ENCODE peak calls at places on chromosomes 12 and 14, in six cellular contexts. Y is IMR-90, P is H9, N is mesenchymal stem cell, B is trophoblast cell, G is H1. T is an unnamed sample.

GRCh38 chr12:77751939-77752338 is 78.8 kb upstream of the NAV3 start:
- DNase-seq in Y (no peak), P (no peak), N (peak), B (no peak), G (no peak), T (no peak)

GRCh38 chr12:50053583-50053982 is 3.8 kb upstream of the ASIC1 start:
- DNase-seq in B (no peak), G (no peak), N (no peak), Y (no peak), P (no peak), T (no peak)

GRCh38 chr14:35818346-35819115 is 7.6 kb upstream of the BRMS1L start:
- DNase-seq in N (peak), P (no peak), B (peak), Y (peak), G (no peak), T (no peak)

GRCh38 chr12:58465418-58465817 is 454.9 kb downstream of the LRIG3 start:
- DNase-seq in B (no peak), N (no peak), Y (peak), G (no peak), P (no peak), T (no peak)

GRCh38 chr12:111636209-111636928 is 37.3 kb upstream of the ATXN2 start:
- DNase-seq in G (peak), Y (peak), N (no peak), P (peak), B (no peak), T (peak)

GRCh38 chr14:20489093-20489994 is 16.0 kb upstream of the RNASE10 start:
- DNase-seq in N (no peak), G (no peak), Y (peak), B (peak), P (no peak), T (no peak)

GRCh38 chr14:89476515-89476914 is 59.5 kb upstream of the FOXN3 start:
- DNase-seq in Y (no peak), B (no peak), G (no peak), N (no peak), P (no peak), T (no peak)

GRCh38 chr14:34527591-34527990 is 11.9 kb downstream of the EAPP start:
- DNase-seq in G (no peak), N (no peak), P (no peak), B (no peak), Y (no peak), T (no peak)

GRCh38 chr12:112112423-112113132 is 4.0 kb upstream of the NAA25 start:
- DNase-seq in B (no peak), Y (no peak), G (no peak), N (no peak), P (peak), T (no peak)

GRCh38 chr14:53391631-53392030 is 238.5 kb upstream of the DDHD1 start:
- DNase-seq in N (peak), Y (peak), P (no peak), G (no peak), B (no peak), T (no peak)

GRCh38 chr12:6955462-6956331 is 4.5 kb downstream of the PTPN6 start:
- DNase-seq in N (no peak), G (no peak), B (no peak), P (no peak), Y (no peak), T (no peak)

GRCh38 chr14:102778616-102779351 is 1.5 kb downstream of the TRAF3 start:
- DNase-seq in B (peak), N (peak), Y (peak), P (no peak), G (no peak), T (no peak)

GRCh38 chr14:52926994-52927393 is 23.9 kb downstream of the FERMT2 start:
- DNase-seq in Y (peak), P (no peak), G (no peak), N (peak), B (no peak), T (no peak)

GRCh38 chr14:90883782-90884181 is 67.6 kb upstream of the TTC7B start:
- DNase-seq in G (no peak), N (peak), P (no peak), Y (peak), B (no peak), T (no peak)

GRCh38 chr14:61588419-61588901 is 106.9 kb upstream of the HIF1A start:
- DNase-seq in P (no peak), N (peak), B (no peak), G (no peak), Y (peak), T (no peak)

GRCh38 chr12:109467978-109468676 is 9.0 kb downstream of the KCTD10 start:
- DNase-seq in N (no peak), B (no peak), G (no peak), Y (no peak), P (no peak), T (no peak)

GRCh38 chr12:109466821-109467220 is 10.3 kb downstream of the KCTD10 start:
- DNase-seq in N (no peak), G (no peak), Y (no peak), B (no peak), P (no peak), T (no peak)

GRCh38 chr12:109464642-109465351 is 12.3 kb downstream of the KCTD10 start:
- DNase-seq in P (no peak), G (no peak), N (no peak), B (no peak), Y (no peak), T (no peak)

GRCh38 chr12:109463776-109464175 is 13.3 kb downstream of the KCTD10 start:
- DNase-seq in N (no peak), P (no peak), G (no peak), B (no peak), Y (no peak), T (no peak)

DNA sequence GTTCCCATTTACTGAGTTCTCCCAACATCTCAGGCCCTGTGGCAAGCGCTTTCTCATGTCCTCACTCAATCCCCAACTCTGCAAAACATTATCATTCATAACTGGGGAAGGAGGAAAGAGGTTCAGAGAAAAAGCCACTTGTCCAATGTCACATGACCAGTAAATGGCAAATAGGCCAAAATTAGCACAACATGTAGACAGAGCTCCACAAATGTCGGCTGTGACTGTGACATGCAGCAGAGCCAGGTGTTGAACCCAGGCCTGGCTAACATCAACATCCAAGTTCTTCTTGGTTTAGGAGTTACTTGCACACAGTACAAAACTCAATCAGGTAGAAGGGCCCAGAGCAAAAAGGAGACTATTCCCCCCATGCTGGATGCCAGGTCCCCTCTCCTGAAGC is 10.8 kb downstream of the KCTD10 start:
- DNase-seq in B (no peak), P (no peak), Y (no peak), N (no peak), G (no peak), T (no peak)
- H3K14ac ChIP-seq in B (no peak), P (no peak), Y (no peak), N (no peak), G (no peak), T (no peak)

DNA sequence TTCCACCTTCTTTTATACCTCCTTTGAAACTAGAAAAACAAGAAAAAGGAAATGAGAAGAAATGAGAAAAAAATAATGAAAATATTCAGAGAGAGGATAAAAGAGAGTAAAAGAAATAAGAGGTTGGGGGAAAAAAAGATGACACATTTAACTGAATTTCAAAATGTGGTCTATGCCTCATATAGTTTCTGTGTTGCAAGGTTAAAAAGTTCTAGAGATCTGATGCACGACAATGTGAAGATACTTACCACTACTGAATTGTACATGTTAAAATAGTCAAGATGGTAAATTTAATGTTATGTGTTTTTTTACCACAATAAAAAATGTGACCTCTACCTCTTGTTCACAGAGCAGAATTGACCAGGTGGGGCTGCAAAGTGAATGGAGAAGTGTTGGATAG is 314.8 kb upstream of the OR4E1 start:
- DNase-seq in N (no peak), G (no peak), P (no peak), B (no peak), Y (no peak), T (no peak)
- H3K14ac ChIP-seq in N (no peak), G (no peak), P (no peak), B (no peak), Y (no peak), T (no peak)

GRCh38 chr12:40580346-40580745 is 111.9 kb upstream of the CNTN1 start:
- DNase-seq in Y (no peak), P (no peak), N (no peak), G (no peak), B (no peak), T (no peak)
- H3K14ac ChIP-seq in Y (no peak), P (no peak), N (no peak), G (no peak), B (no peak), T (no peak)

DNA sequence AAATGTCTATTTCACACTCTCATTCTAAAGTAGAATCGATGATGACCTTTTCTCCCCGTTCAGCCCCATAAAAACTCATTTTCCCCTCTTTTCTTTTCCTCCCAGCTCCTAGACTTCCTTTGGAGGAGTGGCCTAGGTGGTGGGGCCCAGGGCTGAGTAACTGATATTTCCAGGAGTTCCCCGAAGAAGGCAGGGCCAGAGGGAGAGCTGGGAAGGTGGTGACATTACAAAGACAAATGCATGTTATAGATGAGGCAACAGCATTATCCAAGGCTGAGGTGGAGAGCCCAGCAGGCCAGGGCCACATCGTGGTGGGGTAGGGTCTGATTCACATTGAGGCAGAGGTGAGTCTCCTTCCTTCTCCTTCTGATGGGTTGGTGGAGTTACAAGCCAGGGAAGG is 22.2 kb upstream of the HDAC7 start:
- DNase-seq in B (no peak), G (no peak), N (peak), P (no peak), Y (peak), T (no peak)
- H3K14ac ChIP-seq in B (no peak), G (no peak), N (no peak), P (no peak), Y (peak), T (peak)

DNA sequence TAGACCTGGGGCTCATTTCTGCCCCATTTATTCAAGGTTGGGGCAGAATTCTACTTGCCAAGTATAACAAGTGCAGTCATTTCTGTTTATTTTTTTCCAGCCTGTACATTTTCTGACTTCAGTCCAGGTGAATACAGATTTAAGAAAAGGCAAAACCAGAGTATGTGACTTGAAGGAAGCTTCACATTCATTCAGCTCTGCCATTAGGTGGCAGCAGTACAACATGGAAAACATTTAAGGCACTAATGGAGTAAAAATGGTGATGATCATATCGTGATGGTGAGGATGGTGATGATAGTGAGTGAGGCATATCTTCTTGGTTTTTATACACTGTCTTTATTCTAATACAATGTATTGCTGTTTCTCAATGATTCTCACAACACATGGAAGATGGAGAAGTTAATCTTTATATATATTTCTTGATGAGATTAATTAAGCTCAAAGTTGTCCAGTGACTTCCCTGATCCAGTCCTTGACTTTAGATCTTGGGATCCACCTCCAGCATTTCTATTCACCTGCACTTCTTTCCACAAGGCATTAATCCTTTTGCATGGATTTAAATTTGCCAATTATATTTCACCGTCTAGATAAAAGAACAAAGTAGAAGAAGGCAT is 176.7 kb upstream of the SEL1L start:
- DNase-seq in P (no peak), B (no peak), G (no peak), Y (peak), N (peak), T (peak)
- H3K14ac ChIP-seq in P (no peak), B (no peak), G (no peak), Y (no peak), N (no peak), T (no peak)

GRCh38 chr14:76577090-76577489 is 184.2 kb upstream of the VASH1 start:
- DNase-seq in Y (no peak), P (no peak), N (no peak), G (no peak), B (no peak), T (no peak)
- H3K14ac ChIP-seq in Y (no peak), P (no peak), N (no peak), G (no peak), B (no peak), T (no peak)